ENCODE peak calls at places on chromosome 2, in nine cellular contexts. A is A549; R is Panc1; Y is fibroblast of lung; X is thoracic aorta; B is CD4-positive, alpha-beta memory T cell; L is esophagus squamous epithelium; G is SK-N-SH; I is stomach. F is an unnamed sample.

GRCh38 chr2:156427067-156427466 is 9.1 kb upstream of the GPD2 start:
- DNase-seq in Y (no peak), B (no peak), L (no peak), A (no peak), R (no peak), X (no peak), I (no peak), G (no peak), F (no peak)

GRCh38 chr2:119544075-119545031 is at the start of gene CFAP221:
- DNase-seq in I (peak; percentile 84), R (peak; percentile 13), G (peak; percentile 94), B (no peak), X (peak; percentile 28), A (peak; percentile 79), Y (peak; percentile 55), L (no peak), F (no peak)

GRCh38 chr2:195106681-195107380 is 550.2 kb upstream of the SLC39A10 start:
- DNase-seq in G (no peak), Y (no peak), L (no peak), I (no peak), B (no peak), X (no peak), R (no peak), A (no peak), F (no peak)

GRCh38 chr2:9782197-9782719 is 61.0 kb upstream of the TAF1B start:
- DNase-seq in L (no peak), G (no peak), R (no peak), I (no peak), Y (no peak), X (no peak), B (peak; percentile 87), A (peak; percentile 59), F (peak; percentile 95)

GRCh38 chr2:118940486-118941120 is 1.4 kb upstream of the MARCO start:
- DNase-seq in Y (no peak), A (no peak), G (no peak), I (no peak), R (no peak), X (no peak), L (no peak), B (no peak), F (no peak)

GRCh38 chr2:3505771-3506170 is 13.6 kb downstream of the ADI1 start:
- DNase-seq in G (no peak), L (no peak), X (no peak), R (no peak), A (no peak), Y (no peak), I (no peak), B (no peak), F (no peak)

GRCh38 chr2:58571181-58571852 is 330.2 kb upstream of the FANCL start:
- DNase-seq in I (no peak), R (peak; percentile 80), X (no peak), B (no peak), L (no peak), G (peak; percentile 73), A (peak; percentile 87), Y (peak; percentile 71), F (peak; percentile 12)

GRCh38 chr2:55431982-55432627 is 12.4 kb upstream of the CCDC88A start:
- DNase-seq in L (no peak), R (no peak), X (no peak), G (peak; percentile 39), B (peak; percentile 27), Y (peak; percentile 25), I (no peak), A (peak; percentile 56), F (peak; percentile 63)

GRCh38 chr2:159637237-159637636 is 20.9 kb upstream of the BAZ2B start:
- DNase-seq in G (no peak), R (no peak), Y (no peak), A (no peak), L (no peak), X (no peak), B (no peak), I (no peak), F (no peak)

GRCh38 chr2:7977900-7978299 is 704.0 kb upstream of the ID2 start:
- DNase-seq in X (no peak), A (no peak), I (no peak), Y (no peak), G (no peak), L (no peak), B (no peak), R (no peak), F (no peak)

GRCh38 chr2:127511917-127512316 is 14.4 kb downstream of the IWS1 start:
- DNase-seq in B (no peak), R (no peak), G (no peak), I (no peak), L (no peak), Y (no peak), A (no peak), X (no peak), F (no peak)

GRCh38 chr2:231452799-231453508 is 11.3 kb downstream of the NCL start:
- DNase-seq in X (no peak), R (no peak), L (no peak), A (peak; percentile 23), B (no peak), I (no peak), Y (no peak), G (no peak), F (no peak)

GRCh38 chr2:95531254-95531771 is 46.8 kb upstream of the TRIM43B start:
- DNase-seq in R (no peak), G (no peak), X (no peak), A (no peak), Y (peak; percentile 72), L (no peak), B (no peak), I (no peak), F (no peak)

GRCh38 chr2:141271346-141271745 is 859.5 kb downstream of the LRP1B start:
- DNase-seq in L (no peak), R (no peak), X (no peak), G (no peak), A (no peak), B (no peak), I (no peak), Y (peak; percentile 2), F (no peak)

GRCh38 chr2:30711646-30712085 is 95.6 kb downstream of the CAPN13 start:
- DNase-seq in B (peak; percentile 84), X (peak; percentile 72), L (no peak), Y (peak; percentile 77), I (peak; percentile 88), A (peak; percentile 94), R (peak; percentile 86), G (peak; percentile 86), F (peak; percentile 77)

GRCh38 chr2:240418311-240418710 is 17.2 kb upstream of the GPC1 start:
- DNase-seq in A (no peak), I (no peak), G (no peak), B (no peak), X (no peak), Y (no peak), R (no peak), L (no peak), F (no peak)

GRCh38 chr2:70616168-70616694 is 62.6 kb upstream of the TGFA start:
- DNase-seq in B (no peak), L (no peak), X (no peak), R (no peak), A (no peak), Y (no peak), I (no peak), G (no peak), F (no peak)

GRCh38 chr2:38598200-38598990 is 4.3 kb downstream of the HNRNPLL start:
- DNase-seq in L (no peak), Y (peak; percentile 55), G (no peak), A (no peak), R (no peak), I (no peak), X (no peak), B (no peak), F (no peak)

GRCh38 chr2:132522901-132523300 is 106.3 kb downstream of the GPR39 start:
- DNase-seq in A (no peak), Y (peak; percentile 30), I (no peak), X (no peak), R (no peak), G (no peak), B (no peak), L (no peak), F (no peak)

GRCh38 chr2:46177461-46178089 is 119.6 kb upstream of the EPAS1 start:
- DNase-seq in I (no peak), X (no peak), Y (no peak), B (no peak), L (no peak), A (no peak), G (no peak), R (no peak), F (no peak)

GRCh38 chr2:80303006-80303741 is 1.4 kb downstream of the LRRTM1 start:
- DNase-seq in X (no peak), I (no peak), R (no peak), B (no peak), A (no peak), L (no peak), G (peak; percentile 72), Y (peak; percentile 8), F (no peak)

GRCh38 chr2:26300234-26300641 is 45.7 kb upstream of the SELENOI start:
- DNase-seq in Y (peak; percentile 52), G (no peak), A (no peak), X (no peak), B (no peak), I (peak; percentile 60), L (no peak), R (no peak), F (no peak)

GRCh38 chr2:152396763-152397162 is 61.8 kb downstream of the FMNL2 start:
- DNase-seq in I (no peak), X (no peak), A (no peak), B (no peak), G (no peak), R (no peak), L (no peak), Y (peak; percentile 73), F (no peak)

GRCh38 chr2:102522169-102522568 is 49.1 kb downstream of the SLC9A4 start:
- DNase-seq in Y (no peak), A (no peak), R (no peak), X (no peak), B (no peak), G (no peak), I (no peak), L (no peak), F (no peak)
- H3K4me3 ChIP-seq in Y (no peak overlapping the region), A (no peak overlapping the region), R (no peak overlapping the region), X (no peak overlapping the region), B (no peak overlapping the region), G (no peak overlapping the region), I (no peak overlapping the region), L (no peak overlapping the region), F (no peak overlapping the region)

GRCh38 chr2:207136872-207137271 is 28.9 kb downstream of the KLF7 start:
- DNase-seq in B (no peak), I (no peak), L (no peak), G (no peak), R (no peak), X (no peak), Y (no peak), A (no peak), F (no peak)
- H3K27ac ChIP-seq in B (no peak overlapping the region), I (no peak overlapping the region), L (no peak overlapping the region), G (peak overlapping the region; percentile 49), R (no peak overlapping the region), X (peak overlapping the region; percentile 23), Y (no peak overlapping the region), A (peak overlapping the region; percentile 58), F (no peak overlapping the region)

GRCh38 chr2:235493402-235493774 is 455 bp upstream of the AGAP1 start:
- DNase-seq in A (peak; percentile 43), G (no peak), Y (peak; percentile 47), R (no peak), L (no peak), I (no peak), B (no peak), X (no peak), F (no peak)
- H3K4me3 ChIP-seq in A (peak overlapping the region; percentile 93), G (peak overlapping the region; percentile 60), Y (peak overlapping the region; percentile 40), R (peak overlapping the region; percentile 62), L (peak overlapping the region; percentile 75), I (peak overlapping the region; percentile 70), B (no peak overlapping the region), X (peak overlapping the region; percentile 88), F (no peak overlapping the region)

GRCh38 chr2:43136011-43136799 is 90.2 kb downstream of the ZFP36L2 start:
- DNase-seq in G (peak; percentile 38), Y (no peak), X (no peak), A (no peak), L (no peak), R (no peak), B (no peak), I (no peak), F (no peak)
- H3K27ac ChIP-seq in G (no peak overlapping the region), Y (no peak overlapping the region), X (no peak overlapping the region), A (peak overlapping the region; percentile 45), L (no peak overlapping the region), R (no peak overlapping the region), B (peak overlapping the region; percentile 83), I (peak overlapping the region; percentile 61), F (peak overlapping the region; percentile 91)

F was measured in CD4-positive, CD25-positive, alpha-beta regulatory T cell.